ENCODE peak calls at places on chromosomes 16 and 17, in six cellular contexts. N, H, A, M, W and E are unnamed samples.
A peak's percentile ranks its signal among the peaks of the same experiment; 100 is the strongest.

GRCh38 chr16:74709477-74709877 is 8.8 kb upstream of the MLKL start:
- DNase-seq in N (peak; percentile 81), H (no peak), A (peak; percentile 64), M (peak; percentile 80), W (peak; percentile 90), E (peak; percentile 80)

GRCh38 chr17:31917065-31917529 is 15.6 kb upstream of the UTP6 start:
- DNase-seq in N (no peak), H (no peak), A (no peak), M (no peak), W (no peak), E (no peak)

GRCh38 chr17:78279360-78279990 is 48.0 kb downstream of the TMEM235 start:
- DNase-seq in N (no peak), H (no peak), A (no peak), M (no peak), W (no peak), E (no peak)

GRCh38 chr17:64787255-64787920 is 125.3 kb upstream of the SMURF2 start:
- DNase-seq in N (no peak), H (no peak), A (no peak), M (no peak), W (peak; percentile 69), E (no peak)

GRCh38 chr17:66717680-66718079 is 117.2 kb upstream of the CACNG5 start:
- DNase-seq in N (no peak), H (no peak), A (no peak), M (no peak), W (peak; percentile 59), E (no peak)

GRCh38 chr17:8470447-8471047 is 34.9 kb downstream of the NDEL1 start:
- DNase-seq in N (peak; percentile 39), H (peak; percentile 89), A (peak; percentile 47), M (peak; percentile 74), W (no peak), E (peak; percentile 53)

GRCh38 chr16:1175566-1176279 is 22.8 kb downstream of the CACNA1H start:
- DNase-seq in N (no peak), H (no peak), A (no peak), M (no peak), W (no peak), E (no peak)

GRCh38 chr17:17377568-17377967 is 74.4 kb downstream of the NT5M start:
- DNase-seq in N (no peak), H (no peak), A (no peak), M (no peak), W (no peak), E (no peak)

GRCh38 chr17:76796081-76796480 is 58.2 kb downstream of the MFSD11 start:
- DNase-seq in N (no peak), H (no peak), A (no peak), M (no peak), W (no peak), E (no peak)

GRCh38 chr17:21296097-21297025 is 11.8 kb downstream of the MAP2K3 start:
- DNase-seq in N (no peak), H (no peak), A (peak; percentile 44), M (no peak), W (no peak), E (no peak)

GRCh38 chr16:10256855-10257641 is 74.8 kb upstream of the GRIN2A start:
- DNase-seq in N (peak; percentile 40), H (no peak), A (peak; percentile 25), M (no peak), W (peak; percentile 77), E (peak; percentile 1)

GRCh38 chr16:50265260-50265659 is 1.1 kb upstream of the ADCY7 start:
- DNase-seq in N (no peak), H (no peak), A (no peak), M (no peak), W (peak; percentile 14), E (no peak)
- H3K4me3 ChIP-seq in N (no peak overlapping the region), H (no peak overlapping the region), A (no peak overlapping the region), M (no peak overlapping the region), W (no peak overlapping the region), E (no peak overlapping the region)

DNA sequence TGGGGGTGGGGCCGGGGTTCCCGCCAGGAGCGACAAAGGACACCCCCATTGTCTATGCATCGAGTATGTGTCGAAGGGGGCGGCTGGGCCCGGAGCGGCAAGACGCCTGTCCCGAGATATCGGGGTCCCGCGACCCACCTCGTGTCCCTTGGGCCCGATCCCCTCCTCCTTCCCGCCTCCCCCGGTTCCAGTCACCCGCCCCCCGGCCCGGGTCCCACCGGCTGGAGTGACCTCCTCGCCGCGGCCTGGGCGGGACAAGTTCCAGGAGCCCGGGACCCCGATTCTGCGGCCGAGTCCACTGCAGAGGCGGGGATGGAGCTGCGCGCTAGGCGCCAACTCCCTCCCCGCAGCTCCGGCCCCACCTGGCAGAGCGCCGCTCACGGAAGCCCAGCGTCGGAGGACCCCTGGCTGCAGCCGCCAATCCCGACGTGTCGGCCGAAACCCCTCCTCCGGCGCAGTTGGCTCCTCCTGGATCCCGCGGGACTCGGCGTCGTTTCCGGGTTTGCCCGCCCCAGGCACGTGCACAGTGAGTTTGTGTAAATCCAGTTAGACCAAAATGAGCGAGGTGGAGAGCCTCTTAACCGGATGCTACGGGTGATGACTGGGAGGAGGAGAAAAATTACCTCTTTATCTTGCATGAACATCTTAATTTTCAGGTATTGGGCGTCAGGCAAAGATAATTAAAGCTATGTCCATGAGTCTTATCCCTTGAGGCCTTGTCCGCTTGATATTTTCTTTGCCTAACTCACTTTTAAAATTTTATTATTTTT is at the start of gene NMRAL1:
- DNase-seq in N (peak; percentile 96), H (peak; percentile 98), A (peak; percentile 88), M (peak; percentile 93), W (peak; percentile 94), E (peak; percentile 92)
- TF ChIP-seq CTCF in N (no peak), H (peak; percentile 23), A (no peak), M (no peak), W (no peak), E (no peak)

GRCh38 chr17:55723488-55723848 is 804 bp upstream of the TMEM100 start:
- DNase-seq in N (no peak), H (no peak), A (no peak), M (no peak), W (no peak), E (no peak)
- H3K4me3 ChIP-seq in N (no peak overlapping the region), H (peak overlapping the region; percentile 50), A (no peak overlapping the region), M (no peak overlapping the region), W (no peak overlapping the region), E (no peak overlapping the region)

DNA sequence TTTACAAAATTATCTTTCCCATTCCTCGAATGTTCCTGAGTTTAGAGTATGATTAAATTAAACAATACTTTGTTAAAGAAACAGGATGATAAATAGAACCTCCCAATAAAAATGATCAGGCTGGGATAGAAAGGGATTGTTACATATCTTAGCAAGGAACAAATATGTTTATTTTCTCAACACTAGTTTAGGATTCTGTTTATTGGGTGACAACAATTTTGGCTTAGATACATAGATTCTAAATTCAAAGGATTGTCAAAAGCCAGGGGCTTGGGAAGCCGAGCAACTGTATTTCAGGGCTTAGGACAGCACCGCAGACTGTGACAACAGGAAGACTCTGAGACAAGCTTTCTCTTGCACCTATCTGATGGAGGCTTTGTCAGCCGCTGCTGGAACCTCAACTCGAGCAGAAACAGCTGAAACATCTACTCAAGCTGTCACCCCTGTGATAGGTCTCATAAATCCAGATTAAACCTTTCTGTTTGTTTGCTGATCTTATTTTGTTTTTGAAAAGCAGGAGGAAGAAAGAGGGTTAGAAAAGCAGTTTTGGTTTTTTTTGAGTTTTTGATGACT is 562.8 kb upstream of the ZFHX3 start:
- DNase-seq in N (no peak), H (no peak), A (no peak), M (no peak), W (no peak), E (no peak)
- TF ChIP-seq CTCF in N (no peak), H (no peak), A (no peak), M (no peak), W (no peak), E (no peak)

GRCh38 chr17:35612924-35613521 is 25.9 kb downstream of the AP2B1 start:
- DNase-seq in N (peak; percentile 77), H (no peak), A (peak; percentile 17), M (peak; percentile 35), W (peak; percentile 61), E (peak; percentile 78)
- H3K4me3 ChIP-seq in N (no peak overlapping the region), H (no peak overlapping the region), A (no peak overlapping the region), M (no peak overlapping the region), W (no peak overlapping the region), E (no peak overlapping the region)

GRCh38 chr16:3175157-3176153 is 12.5 kb upstream of the OR1F1 start:
- DNase-seq in N (peak; percentile 22), H (no peak), A (no peak), M (no peak), W (no peak), E (no peak)

GRCh38 chr16:3171181-3171854 is 16.7 kb upstream of the OR1F1 start:
- DNase-seq in N (no peak), H (no peak), A (no peak), M (no peak), W (no peak), E (no peak)

GRCh38 chr16:3171855-3172593 is 16.0 kb upstream of the OR1F1 start:
- DNase-seq in N (no peak), H (no peak), A (no peak), M (no peak), W (no peak), E (no peak)

GRCh38 chr16:3173892-3174617 is 13.9 kb upstream of the OR1F1 start:
- DNase-seq in N (no peak), H (no peak), A (no peak), M (no peak), W (no peak), E (no peak)

DNA sequence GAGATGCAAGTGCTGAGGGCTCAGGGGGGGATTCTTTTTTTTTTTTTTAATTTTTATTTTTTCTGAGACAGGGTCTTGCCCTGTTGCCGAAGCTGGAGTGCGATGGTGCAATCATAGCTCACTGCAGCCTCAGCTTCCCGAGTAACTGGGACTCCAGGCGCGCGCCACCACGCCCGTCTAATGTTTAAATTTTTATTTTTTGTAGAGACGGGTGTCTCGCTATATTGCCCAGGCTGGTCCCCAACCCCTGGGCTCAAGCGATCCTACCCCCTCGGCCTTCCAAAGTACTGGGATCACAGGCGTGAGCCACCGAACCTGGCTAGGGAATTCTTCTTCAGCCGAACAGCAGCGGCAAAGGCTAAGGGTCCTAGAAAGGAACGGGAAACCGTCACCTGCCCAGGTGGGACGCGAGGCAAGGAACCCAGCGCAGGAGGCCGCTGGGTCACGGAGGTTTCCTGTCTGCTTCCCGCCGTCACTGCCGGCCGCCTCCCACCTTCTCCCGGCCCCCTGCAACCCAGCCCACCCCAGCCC is 13.3 kb upstream of the OR1F1 start:
- DNase-seq in N (no peak), H (no peak), A (no peak), M (no peak), W (no peak), E (no peak)
- TF ChIP-seq CTCF in N (no peak), H (no peak), A (no peak), M (no peak), W (no peak), E (no peak)

DNA sequence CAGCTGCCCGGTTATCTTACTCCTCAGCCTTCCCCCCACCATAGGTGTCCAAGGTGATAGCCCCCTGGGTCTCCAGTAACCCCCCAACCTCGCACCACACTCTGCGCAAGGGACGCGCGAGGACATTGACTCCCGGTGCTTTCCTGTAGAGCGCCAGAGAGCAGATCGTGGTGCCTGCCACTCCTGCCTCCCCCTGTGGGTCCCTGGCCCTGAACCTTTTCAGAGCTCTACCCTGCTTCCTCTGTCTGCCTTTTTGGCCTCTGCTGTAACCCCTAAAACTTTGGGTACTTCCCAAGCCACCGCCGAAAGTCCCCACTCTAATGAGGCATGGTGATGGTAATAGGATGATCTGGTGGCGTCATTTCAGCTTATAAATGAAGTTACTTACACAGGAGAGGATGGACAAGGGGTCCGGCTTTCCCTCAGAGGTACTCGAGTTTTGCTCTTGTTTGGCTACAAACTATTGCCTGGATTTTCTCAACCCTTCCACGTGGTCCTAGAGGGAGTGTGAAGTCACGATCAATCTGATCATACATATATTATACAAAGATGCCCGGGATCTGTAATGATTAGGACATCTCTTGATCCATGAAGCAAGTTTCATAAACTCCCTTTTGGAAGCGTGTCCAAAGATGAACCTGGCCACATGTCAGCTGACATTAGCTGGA is 2.1 kb upstream of the CDH11 start:
- DNase-seq in N (no peak), H (no peak), A (no peak), M (no peak), W (peak; percentile 24), E (no peak)
- H3K4me3 ChIP-seq in N (peak overlapping the region; percentile 83), H (peak overlapping the region; percentile 75), A (peak overlapping the region; percentile 33), M (peak overlapping the region; percentile 59), W (peak overlapping the region; percentile 76), E (peak overlapping the region; percentile 94)